ENCODE peak calls at places on chromosome X, in eight cellular contexts. One of them, this sample, is unnamed.

GRCh38 chrX:41275661-41276609 is 58.0 kb upstream of the DDX3X start:
- DNase-seq in astrocyte of the spinal cord: peak
- DNase-seq in tibial artery: peak
- DNase-seq in mesothelial cell of epicardium: peak
- DNase-seq in mucosa of descending colon: peak
- DNase-seq in Calu3: peak
- DNase-seq in GM13977: peak
- DNase-seq in heart left ventricle: peak
- DNase-seq in this sample: peak

GRCh38 chrX:14948701-14949100 is 75.5 kb downstream of the MOSPD2 start:
- DNase-seq in heart left ventricle: no peak
- DNase-seq in mucosa of descending colon: no peak
- DNase-seq in Calu3: no peak
- DNase-seq in mesothelial cell of epicardium: no peak
- DNase-seq in GM13977: no peak
- DNase-seq in astrocyte of the spinal cord: no peak
- DNase-seq in tibial artery: no peak
- DNase-seq in this sample: no peak

GRCh38 chrX:74382613-74383012 is 38.7 kb upstream of the SLC16A2 start:
- DNase-seq in tibial artery: peak
- DNase-seq in heart left ventricle: peak
- DNase-seq in mucosa of descending colon: peak
- DNase-seq in Calu3: peak
- DNase-seq in mesothelial cell of epicardium: peak
- DNase-seq in GM13977: peak
- DNase-seq in astrocyte of the spinal cord: peak
- DNase-seq in this sample: no peak

GRCh38 chrX:13283968-13284914 is 35.6 kb downstream of the ATXN3L start:
- DNase-seq in astrocyte of the spinal cord: peak
- DNase-seq in mesothelial cell of epicardium: no peak
- DNase-seq in GM13977: no peak
- DNase-seq in heart left ventricle: no peak
- DNase-seq in Calu3: no peak
- DNase-seq in tibial artery: no peak
- DNase-seq in mucosa of descending colon: no peak
- DNase-seq in this sample: no peak

GRCh38 chrX:39678914-39679313 is 418.8 kb downstream of the BCOR start:
- DNase-seq in astrocyte of the spinal cord: no peak
- DNase-seq in mesothelial cell of epicardium: no peak
- DNase-seq in GM13977: no peak
- DNase-seq in tibial artery: no peak
- DNase-seq in mucosa of descending colon: no peak
- DNase-seq in heart left ventricle: no peak
- DNase-seq in Calu3: no peak
- DNase-seq in this sample: no peak

GRCh38 chrX:44332437-44332836 is 11.0 kb downstream of the EFHC2 start:
- DNase-seq in mucosa of descending colon: no peak
- DNase-seq in tibial artery: no peak
- DNase-seq in astrocyte of the spinal cord: no peak
- DNase-seq in Calu3: no peak
- DNase-seq in GM13977: no peak
- DNase-seq in mesothelial cell of epicardium: no peak
- DNase-seq in heart left ventricle: no peak
- DNase-seq in this sample: no peak

GRCh38 chrX:38930474-38930873 is 129.2 kb downstream of the MID1IP1 start:
- DNase-seq in heart left ventricle: no peak
- DNase-seq in mesothelial cell of epicardium: no peak
- DNase-seq in Calu3: no peak
- DNase-seq in tibial artery: no peak
- DNase-seq in mucosa of descending colon: no peak
- DNase-seq in astrocyte of the spinal cord: no peak
- DNase-seq in GM13977: no peak
- DNase-seq in this sample: no peak

GRCh38 chrX:119669424-119670037 is 23.4 kb downstream of the SEPTIN6 start:
- DNase-seq in heart left ventricle: peak
- DNase-seq in mucosa of descending colon: no peak
- DNase-seq in tibial artery: no peak
- DNase-seq in GM13977: no peak
- DNase-seq in Calu3: no peak
- DNase-seq in astrocyte of the spinal cord: peak
- DNase-seq in mesothelial cell of epicardium: no peak
- DNase-seq in this sample: peak

GRCh38 chrX:13164611-13165010 is 120.2 kb upstream of the FAM9C start:
- DNase-seq in mesothelial cell of epicardium: no peak
- DNase-seq in GM13977: no peak
- DNase-seq in Calu3: no peak
- DNase-seq in heart left ventricle: no peak
- DNase-seq in tibial artery: no peak
- DNase-seq in astrocyte of the spinal cord: no peak
- DNase-seq in mucosa of descending colon: no peak
- DNase-seq in this sample: no peak

DNA sequence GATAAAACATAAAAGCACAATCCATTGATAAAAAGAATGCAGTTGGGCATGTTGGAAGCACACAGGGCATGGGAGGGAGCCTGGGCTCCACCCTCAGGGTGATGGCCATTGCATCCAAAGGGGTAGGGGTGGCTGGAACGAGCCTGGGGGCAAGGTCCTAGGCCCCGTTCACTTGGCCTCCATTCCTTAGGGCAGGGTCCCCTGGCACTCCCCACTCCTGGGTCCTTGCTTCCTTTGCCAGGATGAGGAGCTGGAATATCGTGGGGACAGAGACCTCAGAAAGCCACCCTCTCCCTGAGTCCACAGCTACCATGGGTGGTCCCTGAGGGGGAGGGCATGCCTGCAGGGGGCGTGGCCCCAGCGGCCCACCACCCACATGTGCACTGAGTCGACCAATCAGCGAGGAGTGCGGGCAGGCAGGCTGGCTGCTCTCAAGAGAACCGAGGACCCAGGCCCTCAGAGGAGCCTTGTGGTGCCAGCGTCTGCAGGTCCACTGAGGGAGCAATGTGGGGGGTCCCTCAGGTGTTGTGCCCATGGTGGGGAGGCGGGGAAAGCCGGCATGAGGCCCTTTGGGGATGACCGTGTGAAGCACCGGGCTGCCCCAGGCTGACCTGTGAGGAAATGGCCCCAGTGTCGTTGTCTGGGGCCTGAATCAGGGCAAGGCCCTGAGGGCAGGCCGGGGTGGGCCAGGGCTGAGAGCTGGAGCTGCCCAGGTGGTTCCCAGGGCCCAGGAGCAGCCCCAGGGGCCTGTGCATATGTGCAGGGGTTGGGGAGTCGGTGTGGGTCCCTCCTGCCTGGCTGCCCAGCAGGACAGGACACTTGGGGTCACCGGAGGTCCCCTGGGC is 78.6 kb upstream of the AMELX start:
- DNase-seq in Calu3: no peak
- DNase-seq in mucosa of descending colon: no peak
- DNase-seq in tibial artery: no peak
- DNase-seq in GM13977: no peak
- DNase-seq in mesothelial cell of epicardium: no peak
- DNase-seq in heart left ventricle: no peak
- DNase-seq in astrocyte of the spinal cord: no peak
- DNase-seq in this sample: peak
- TF ChIP-seq CTCF in Calu3: no peak
- TF ChIP-seq CTCF in mucosa of descending colon: no peak
- TF ChIP-seq CTCF in tibial artery: no peak
- TF ChIP-seq CTCF in GM13977: no peak
- TF ChIP-seq CTCF in mesothelial cell of epicardium: no peak
- TF ChIP-seq CTCF in heart left ventricle: no peak
- TF ChIP-seq CTCF in astrocyte of the spinal cord: no peak
- TF ChIP-seq CTCF in this sample: no peak

GRCh38 chrX:78957768-78958130 is 12.6 kb downstream of the P2RY10 start:
- DNase-seq in tibial artery: no peak
- DNase-seq in mucosa of descending colon: no peak
- DNase-seq in mesothelial cell of epicardium: no peak
- DNase-seq in heart left ventricle: no peak
- DNase-seq in GM13977: peak
- DNase-seq in Calu3: no peak
- DNase-seq in astrocyte of the spinal cord: no peak
- DNase-seq in this sample: no peak

GRCh38 chrX:78960888-78961287 is 15.7 kb downstream of the P2RY10 start:
- DNase-seq in tibial artery: no peak
- DNase-seq in mucosa of descending colon: no peak
- DNase-seq in mesothelial cell of epicardium: no peak
- DNase-seq in astrocyte of the spinal cord: no peak
- DNase-seq in Calu3: no peak
- DNase-seq in GM13977: no peak
- DNase-seq in heart left ventricle: no peak
- DNase-seq in this sample: no peak

GRCh38 chrX:78958419-78959116 is 13.4 kb downstream of the P2RY10 start:
- DNase-seq in mucosa of descending colon: no peak
- DNase-seq in tibial artery: no peak
- DNase-seq in GM13977: no peak
- DNase-seq in heart left ventricle: no peak
- DNase-seq in mesothelial cell of epicardium: no peak
- DNase-seq in astrocyte of the spinal cord: no peak
- DNase-seq in Calu3: no peak
- DNase-seq in this sample: no peak

GRCh38 chrX:78957049-78957767 is 12.0 kb downstream of the P2RY10 start:
- DNase-seq in heart left ventricle: no peak
- DNase-seq in mucosa of descending colon: no peak
- DNase-seq in GM13977: no peak
- DNase-seq in mesothelial cell of epicardium: no peak
- DNase-seq in astrocyte of the spinal cord: no peak
- DNase-seq in tibial artery: no peak
- DNase-seq in Calu3: no peak
- DNase-seq in this sample: no peak
- TF ChIP-seq CTCF in heart left ventricle: no peak
- TF ChIP-seq CTCF in mucosa of descending colon: no peak
- TF ChIP-seq CTCF in GM13977: no peak
- TF ChIP-seq CTCF in mesothelial cell of epicardium: no peak
- TF ChIP-seq CTCF in astrocyte of the spinal cord: no peak
- TF ChIP-seq CTCF in tibial artery: no peak
- TF ChIP-seq CTCF in Calu3: no peak
- TF ChIP-seq CTCF in this sample: no peak

GRCh38 chrX:105063743-105064142 is 156.8 kb downstream of the TEX13A start:
- DNase-seq in heart left ventricle: no peak
- DNase-seq in Calu3: no peak
- DNase-seq in tibial artery: no peak
- DNase-seq in GM13977: no peak
- DNase-seq in mesothelial cell of epicardium: no peak
- DNase-seq in astrocyte of the spinal cord: no peak
- DNase-seq in mucosa of descending colon: no peak
- DNase-seq in this sample: no peak
- TF ChIP-seq CTCF in heart left ventricle: no peak
- TF ChIP-seq CTCF in Calu3: no peak
- TF ChIP-seq CTCF in tibial artery: no peak
- TF ChIP-seq CTCF in GM13977: no peak
- TF ChIP-seq CTCF in mesothelial cell of epicardium: no peak
- TF ChIP-seq CTCF in astrocyte of the spinal cord: no peak
- TF ChIP-seq CTCF in mucosa of descending colon: no peak
- TF ChIP-seq CTCF in this sample: no peak

DNA sequence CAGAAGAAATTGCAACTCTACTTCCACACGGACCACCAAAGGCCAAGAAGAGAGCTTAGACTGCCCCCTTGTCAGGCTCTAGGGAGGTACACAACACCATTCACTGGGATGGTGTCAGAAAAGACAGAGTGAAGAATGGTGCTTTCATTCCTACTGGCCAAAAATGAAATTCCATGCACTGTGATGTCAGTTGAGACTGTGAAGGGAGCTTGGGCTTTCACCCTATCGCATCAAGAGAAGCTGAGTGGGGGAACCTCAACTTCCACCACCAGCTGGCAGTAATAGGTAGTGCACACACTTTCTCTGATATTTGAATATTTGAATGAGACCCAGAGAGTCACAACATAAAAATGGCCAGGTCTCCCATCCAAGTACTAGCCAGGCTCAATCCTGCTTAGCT is 65.9 kb downstream of the ZNF711 start:
- DNase-seq in mesothelial cell of epicardium: no peak
- DNase-seq in heart left ventricle: no peak
- DNase-seq in mucosa of descending colon: no peak
- DNase-seq in GM13977: no peak
- DNase-seq in tibial artery: no peak
- DNase-seq in Calu3: no peak
- DNase-seq in astrocyte of the spinal cord: no peak
- DNase-seq in this sample: no peak
- TF ChIP-seq CTCF in mesothelial cell of epicardium: peak
- TF ChIP-seq CTCF in heart left ventricle: no peak
- TF ChIP-seq CTCF in mucosa of descending colon: no peak
- TF ChIP-seq CTCF in GM13977: peak
- TF ChIP-seq CTCF in tibial artery: no peak
- TF ChIP-seq CTCF in Calu3: peak
- TF ChIP-seq CTCF in astrocyte of the spinal cord: no peak
- TF ChIP-seq CTCF in this sample: no peak

DNA sequence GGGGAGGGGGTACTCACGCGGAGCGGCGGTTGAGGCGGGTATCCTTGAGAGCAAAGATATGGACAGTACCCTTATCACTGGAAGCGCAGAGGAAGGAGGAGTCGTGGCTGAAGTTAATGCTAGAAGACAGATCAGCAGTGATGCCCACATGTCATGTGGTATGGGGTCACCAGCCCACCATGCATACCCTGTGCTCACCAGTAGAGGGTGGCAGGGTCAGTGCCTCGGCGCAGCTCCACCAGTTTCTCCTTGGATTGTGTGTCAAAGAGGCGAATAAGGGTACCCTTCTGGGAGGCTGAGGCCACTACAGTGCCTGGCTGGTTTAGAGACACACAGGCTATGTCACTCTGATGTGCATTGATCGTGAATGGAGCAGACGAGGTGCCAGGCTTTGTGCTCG is 1.5 kb upstream of the PRAF2 start:
- DNase-seq in heart left ventricle: no peak
- DNase-seq in GM13977: no peak
- DNase-seq in tibial artery: no peak
- DNase-seq in astrocyte of the spinal cord: no peak
- DNase-seq in Calu3: no peak
- DNase-seq in mesothelial cell of epicardium: no peak
- DNase-seq in mucosa of descending colon: no peak
- DNase-seq in this sample: no peak
- TF ChIP-seq CTCF in heart left ventricle: no peak
- TF ChIP-seq CTCF in GM13977: no peak
- TF ChIP-seq CTCF in tibial artery: no peak
- TF ChIP-seq CTCF in astrocyte of the spinal cord: no peak
- TF ChIP-seq CTCF in Calu3: no peak
- TF ChIP-seq CTCF in mesothelial cell of epicardium: no peak
- TF ChIP-seq CTCF in mucosa of descending colon: no peak
- TF ChIP-seq CTCF in this sample: no peak

DNA sequence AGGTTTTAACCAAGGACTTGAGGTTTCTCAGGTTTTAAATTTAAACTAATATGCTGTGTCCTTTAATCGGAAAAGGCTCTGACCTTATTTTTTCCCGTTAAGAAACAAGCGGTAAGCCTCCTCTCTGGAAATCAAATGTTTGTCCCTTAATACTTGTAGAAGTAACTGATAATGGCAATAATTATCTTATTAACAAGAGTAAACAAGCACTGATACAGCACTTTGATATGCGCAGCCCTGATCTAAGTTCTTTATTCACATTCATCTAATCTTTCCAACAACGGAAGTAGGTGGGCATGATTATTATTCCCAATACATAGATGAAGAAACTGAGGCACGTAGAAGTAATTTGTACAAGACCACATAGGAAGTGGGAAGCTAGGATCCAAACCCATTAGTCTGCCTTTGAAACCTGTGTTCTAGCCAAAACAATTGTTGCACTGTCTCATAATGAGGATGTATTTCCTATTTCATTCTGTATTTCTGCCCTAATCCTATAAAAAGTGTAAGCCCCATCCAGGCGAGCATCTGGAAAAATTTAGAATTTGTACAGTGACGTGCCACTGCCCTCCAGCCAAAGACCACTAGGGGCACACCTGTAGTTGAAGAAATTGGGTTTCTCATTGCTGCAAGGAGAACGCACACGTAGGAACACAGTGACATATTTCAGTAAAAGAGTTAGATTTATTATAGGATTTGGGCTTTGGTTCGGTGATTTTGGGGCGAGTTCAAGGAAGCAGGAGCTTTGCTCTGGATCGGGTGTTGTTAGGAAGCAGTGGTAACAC is 605 bp downstream of the CXorf58 start:
- DNase-seq in mesothelial cell of epicardium: no peak
- DNase-seq in tibial artery: no peak
- DNase-seq in astrocyte of the spinal cord: no peak
- DNase-seq in heart left ventricle: no peak
- DNase-seq in GM13977: peak
- DNase-seq in Calu3: no peak
- DNase-seq in mucosa of descending colon: no peak
- DNase-seq in this sample: no peak
- TF ChIP-seq CTCF in mesothelial cell of epicardium: peak
- TF ChIP-seq CTCF in tibial artery: no peak
- TF ChIP-seq CTCF in astrocyte of the spinal cord: peak
- TF ChIP-seq CTCF in heart left ventricle: no peak
- TF ChIP-seq CTCF in GM13977: peak
- TF ChIP-seq CTCF in Calu3: no peak
- TF ChIP-seq CTCF in mucosa of descending colon: no peak
- TF ChIP-seq CTCF in this sample: no peak

This sample was measured in kidney.